ENCODE peak calls at places on chromosomes 16 and 17, in five cellular contexts. G, Y, D, W and X are unnamed samples.

GRCh38 chr17:31571124-31571892 is 179.8 kb downstream of the RAB11FIP4 start:
- DNase-seq in G (no peak), D (no peak), Y (no peak), W (peak; percentile 97), X (no peak)

GRCh38 chr17:50312311-50312710 is 33.6 kb upstream of the XYLT2 start:
- DNase-seq in Y (no peak), G (no peak), D (no peak), W (no peak), X (no peak)

GRCh38 chr17:31404028-31404949 is 12.8 kb downstream of the RAB11FIP4 start:
- DNase-seq in D (no peak), Y (no peak), W (no peak), G (no peak), X (no peak)

GRCh38 chr17:33992113-33992512 is 263.0 kb upstream of the CCL2 start:
- DNase-seq in W (no peak), Y (no peak), D (no peak), G (no peak), X (no peak)

GRCh38 chr16:180101-180920 is at the start of gene HBQ1:
- DNase-seq in Y (no peak), D (no peak), G (no peak), W (peak; percentile 97), X (peak; percentile 31)

GRCh38 chr16:50305441-50306061 is 39.2 kb downstream of the ADCY7 start:
- DNase-seq in Y (no peak), W (peak; percentile 17), G (peak; percentile 33), D (no peak), X (no peak)

GRCh38 chr17:43976956-43977837 is 23.5 kb upstream of the PYY start:
- DNase-seq in D (no peak), W (no peak), Y (no peak), G (no peak), X (no peak)

GRCh38 chr16:62940573-62940972 is 904.3 kb upstream of the CDH8 start:
- DNase-seq in W (no peak), Y (no peak), G (no peak), D (no peak), X (no peak)

GRCh38 chr17:14918540-14918939 is 346.6 kb downstream of the PMP22 start:
- DNase-seq in D (no peak), W (no peak), G (no peak), Y (no peak), X (no peak)

GRCh38 chr16:245105-245504 is 10.5 kb downstream of the FAM234A start:
- DNase-seq in G (no peak), W (no peak), Y (no peak), D (no peak), X (no peak)

GRCh38 chr17:31919802-31920525 is 16.8 kb upstream of the SUZ12 start:
- DNase-seq in G (no peak), Y (no peak), D (no peak), W (peak; percentile 97), X (no peak)

GRCh38 chr16:20966746-20967145 is 66.2 kb downstream of the LYRM1 start:
- DNase-seq in D (no peak), G (no peak), W (no peak), Y (no peak), X (no peak)

GRCh38 chr17:7856081-7856791 is 1.1 kb downstream of the NAA38 start:
- DNase-seq in W (peak; percentile 92), G (peak; percentile 66), D (no peak), Y (no peak), X (peak; percentile 56)

GRCh38 chr17:7856840-7857723 is at the start of gene NAA38:
- DNase-seq in Y (peak; percentile 99), G (peak; percentile 97), W (peak; percentile 99), D (peak; percentile 94), X (peak; percentile 100)

GRCh38 chr17:7858487-7858832 is 657 bp downstream of the CYB5D1 start:
- DNase-seq in D (no peak), Y (no peak), W (peak; percentile 95), G (peak; percentile 57), X (peak; percentile 56)

GRCh38 chr17:7857724-7858486 is at the start of gene CYB5D1:
- DNase-seq in W (peak; percentile 93), G (peak; percentile 92), Y (peak; percentile 68), D (peak; percentile 84), X (peak; percentile 92)

GRCh38 chr17:7859028-7859427 is 1.2 kb downstream of the CYB5D1 start:
- DNase-seq in D (no peak), Y (no peak), W (no peak), G (no peak), X (no peak)
- H3K4me3 ChIP-seq in D (no peak overlapping the region), Y (peak overlapping the region; percentile 83), W (peak overlapping the region; percentile 83), G (peak overlapping the region; percentile 81), X (no peak overlapping the region)

GRCh38 chr16:23420011-23420410 is 33.0 kb downstream of the COG7 start:
- DNase-seq in W (no peak), D (no peak), Y (no peak), G (no peak), X (no peak)

GRCh38 chr16:23428351-23428750 is 24.6 kb downstream of the COG7 start:
- DNase-seq in G (no peak), Y (no peak), W (no peak), D (no peak), X (no peak)

GRCh38 chr16:23424292-23424958 is 28.6 kb downstream of the COG7 start:
- DNase-seq in W (no peak), G (peak; percentile 64), Y (no peak), D (no peak), X (no peak)

GRCh38 chr16:23423496-23424049 is 29.4 kb downstream of the COG7 start:
- DNase-seq in G (peak; percentile 59), Y (peak; percentile 93), W (peak; percentile 84), D (no peak), X (no peak)
- H3K4me3 ChIP-seq in G (no peak overlapping the region), Y (no peak overlapping the region), W (no peak overlapping the region), D (no peak overlapping the region), X (no peak overlapping the region)

GRCh38 chr17:80147035-80147939 is at the start of gene EIF4A3:
- DNase-seq in W (peak; percentile 99), D (peak; percentile 98), G (peak; percentile 99), Y (peak; percentile 97), X (peak; percentile 98)

GRCh38 chr17:80154166-80154565 is 7.2 kb upstream of the EIF4A3 start:
- DNase-seq in D (no peak), W (no peak), G (no peak), Y (no peak), X (no peak)

GRCh38 chr17:80153004-80153403 is 6.1 kb upstream of the EIF4A3 start:
- DNase-seq in D (no peak), Y (no peak), W (no peak), G (no peak), X (no peak)

GRCh38 chr17:80151333-80151732 is 4.4 kb upstream of the EIF4A3 start:
- DNase-seq in G (no peak), W (peak; percentile 91), Y (peak; percentile 58), D (no peak), X (no peak)

GRCh38 chr17:80152057-80152831 is 5.3 kb upstream of the EIF4A3 start:
- DNase-seq in D (no peak), G (no peak), Y (peak; percentile 58), W (peak; percentile 78), X (no peak)
- H3K4me3 ChIP-seq in D (no peak overlapping the region), G (no peak overlapping the region), Y (no peak overlapping the region), W (no peak overlapping the region), X (no peak overlapping the region)

DNA sequence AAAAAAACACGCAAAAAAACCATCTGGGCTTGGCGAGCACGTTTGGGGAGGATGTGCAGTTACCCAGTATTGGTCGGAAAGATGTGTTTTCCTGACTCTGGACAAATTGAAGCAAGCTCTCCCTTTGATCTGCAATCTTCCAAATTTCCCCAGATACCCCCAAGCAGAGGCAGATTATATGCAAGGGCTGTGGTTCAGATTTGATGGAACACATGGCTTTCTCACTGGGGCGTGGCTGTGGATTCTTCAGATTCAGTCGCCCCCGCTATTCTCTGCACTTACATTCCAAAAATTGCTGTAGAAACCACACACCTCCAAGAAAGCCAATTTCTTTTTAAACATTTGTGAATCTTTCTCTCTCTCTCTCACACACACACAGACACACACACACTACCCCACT is 103.7 kb upstream of the FAM20A start:
- DNase-seq in W (no peak), D (no peak), G (no peak), Y (peak; percentile 86), X (no peak)
- H3K4me3 ChIP-seq in W (peak overlapping the region; percentile 50), D (no peak overlapping the region), G (no peak overlapping the region), Y (peak overlapping the region; percentile 2), X (no peak overlapping the region)

DNA sequence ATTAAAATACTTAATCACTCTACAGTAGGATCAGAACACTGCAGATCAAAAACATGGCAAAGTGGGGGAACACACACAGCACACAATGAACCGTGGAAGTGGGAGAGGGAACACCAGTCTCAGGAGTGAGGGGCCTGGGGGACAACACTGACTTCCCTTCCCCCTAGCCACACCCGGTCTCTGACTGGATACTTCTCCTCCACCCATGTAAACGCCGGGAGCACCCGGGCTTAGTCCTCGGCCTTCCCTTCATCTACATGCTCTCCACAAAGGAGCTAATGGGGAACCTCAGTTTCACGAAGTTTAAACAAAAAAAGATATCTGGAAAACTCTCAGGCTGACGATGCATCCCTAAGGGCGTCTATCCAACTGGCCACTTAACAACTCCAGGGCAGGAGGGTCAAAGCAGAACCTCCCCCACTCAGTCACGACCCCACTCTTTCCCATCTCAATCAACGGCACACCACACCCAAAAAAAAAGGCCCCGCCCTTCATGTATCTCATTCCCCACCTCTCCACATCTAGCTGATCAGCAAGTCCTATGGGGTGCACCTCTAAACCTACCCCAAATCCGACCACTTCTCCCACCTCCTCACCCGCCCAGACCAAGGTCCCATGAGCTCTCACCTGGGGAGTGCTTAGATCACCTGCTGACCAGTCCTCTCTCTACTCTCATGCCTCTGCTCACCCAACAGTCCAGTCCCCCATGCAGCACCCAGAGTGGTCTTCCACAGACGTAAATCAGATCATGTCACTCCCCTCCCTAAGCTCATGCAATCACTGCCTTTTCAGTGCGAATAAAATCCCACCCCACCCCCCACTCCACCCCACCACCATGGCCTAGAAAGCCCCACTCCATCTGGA is 7.4 kb downstream of the ZDHHC7 start:
- DNase-seq in W (no peak), G (peak; percentile 43), D (no peak), Y (no peak), X (no peak)
- H3K4me3 ChIP-seq in W (peak overlapping the region; percentile 20), G (peak overlapping the region; percentile 6), D (no peak overlapping the region), Y (no peak overlapping the region), X (no peak overlapping the region)

DNA sequence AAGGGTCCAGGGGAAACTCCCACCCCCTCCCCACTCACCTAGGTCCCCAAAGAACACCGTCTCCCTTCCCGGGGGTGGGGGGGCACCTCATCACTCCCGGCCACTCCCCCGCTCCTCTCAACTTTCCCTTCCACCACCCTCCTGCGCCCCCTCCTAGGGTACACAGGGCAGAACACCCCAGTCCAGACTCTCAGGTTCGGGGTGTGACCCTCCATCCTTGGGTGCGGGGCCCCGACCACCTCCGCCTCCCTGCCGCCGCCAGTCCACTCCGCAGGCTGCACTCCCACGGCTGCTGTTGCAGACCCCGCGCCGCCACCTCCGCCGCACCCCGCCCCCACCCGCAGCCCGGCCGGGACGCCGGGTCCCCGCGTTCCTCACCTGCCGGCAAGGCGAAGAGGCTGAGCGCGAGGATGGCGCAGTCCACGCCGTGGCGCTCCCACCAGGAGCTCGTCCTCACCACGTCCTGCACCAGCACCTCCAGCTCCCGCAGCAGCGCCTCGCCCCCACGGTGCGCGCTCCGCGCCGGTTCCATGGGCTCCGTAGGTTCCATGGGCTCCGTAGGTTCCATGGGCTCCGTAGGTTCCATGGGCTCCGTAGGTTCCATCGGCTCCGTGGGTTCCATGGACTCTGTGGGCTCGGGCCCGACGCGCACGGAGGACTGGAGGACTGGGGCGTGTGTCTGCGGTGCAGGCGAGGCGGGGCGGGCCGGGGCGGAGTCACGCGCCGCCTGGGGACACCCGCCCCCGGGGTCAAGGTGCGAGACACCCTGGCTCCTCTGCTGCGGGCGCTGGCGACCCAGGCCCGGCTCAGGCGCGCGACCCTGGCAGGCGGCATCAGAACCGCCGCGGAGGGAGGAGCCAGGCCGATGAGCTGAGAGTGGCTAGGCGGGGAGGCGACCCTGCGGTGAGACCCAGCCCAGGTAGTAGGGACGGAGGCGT is at the start of gene FADS6:
- DNase-seq in G (no peak), Y (no peak), W (peak; percentile 72), D (no peak), X (no peak)
- H3K4me3 ChIP-seq in G (peak within 1 kb of the TSS; percentile 30), Y (no peak within 1 kb of the TSS), W (no peak within 1 kb of the TSS), D (peak within 1 kb of the TSS; percentile 42), X (no peak within 1 kb of the TSS)

GRCh38 chr16:68463904-68464303 is 15.6 kb upstream of the SMPD3 start:
- DNase-seq in W (no peak), Y (no peak), D (no peak), G (no peak), X (no peak)
- H3K4me3 ChIP-seq in W (no peak overlapping the region), Y (no peak overlapping the region), D (no peak overlapping the region), G (no peak overlapping the region), X (no peak overlapping the region)